ENCODE peak calls at places on chromosomes 11 and 22, in five cellular contexts. One of them, this sample, is unnamed.

GRCh38 chr11:112128483-112129121 is 35.3 kb downstream of the IL18 start:
- DNase-seq in AG04450: peak; percentile 10
- DNase-seq in cardiac fibroblast: peak; percentile 55
- DNase-seq in choroid plexus epithelial cell: peak; percentile 76
- DNase-seq in AG09309: peak; percentile 49
- DNase-seq in this sample: peak; percentile 66

GRCh38 chr22:37999236-37999635 is 14.9 kb upstream of the SOX10 start:
- DNase-seq in AG04450: no peak
- DNase-seq in cardiac fibroblast: no peak
- DNase-seq in choroid plexus epithelial cell: no peak
- DNase-seq in AG09309: no peak
- DNase-seq in this sample: no peak

GRCh38 chr11:132941024-132941646 is 591.2 kb downstream of the OPCML start:
- DNase-seq in AG04450: peak; percentile 15
- DNase-seq in cardiac fibroblast: peak; percentile 47
- DNase-seq in choroid plexus epithelial cell: peak; percentile 50
- DNase-seq in AG09309: no peak
- DNase-seq in this sample: peak; percentile 42

GRCh38 chr11:45079943-45080719 is 66.3 kb upstream of the PRDM11 start:
- DNase-seq in AG04450: no peak
- DNase-seq in cardiac fibroblast: no peak
- DNase-seq in choroid plexus epithelial cell: no peak
- DNase-seq in AG09309: no peak
- DNase-seq in this sample: no peak

GRCh38 chr11:72951193-72951592 is 137.0 kb downstream of the ATG16L2 start:
- DNase-seq in AG04450: no peak
- DNase-seq in cardiac fibroblast: peak; percentile 78
- DNase-seq in choroid plexus epithelial cell: peak; percentile 52
- DNase-seq in AG09309: peak; percentile 74
- DNase-seq in this sample: peak; percentile 57

GRCh38 chr11:133705873-133706272 is 139.4 kb downstream of the SPATA19 start:
- DNase-seq in AG04450: no peak
- DNase-seq in cardiac fibroblast: no peak
- DNase-seq in choroid plexus epithelial cell: no peak
- DNase-seq in AG09309: no peak
- DNase-seq in this sample: no peak

GRCh38 chr22:42769238-42769573 is 48.5 kb upstream of the A4GALT start:
- DNase-seq in AG04450: no peak
- DNase-seq in cardiac fibroblast: no peak
- DNase-seq in choroid plexus epithelial cell: no peak
- DNase-seq in AG09309: no peak
- DNase-seq in this sample: no peak

GRCh38 chr11:46906596-46906995 is 11.8 kb downstream of the LRP4 start:
- DNase-seq in AG04450: no peak
- DNase-seq in cardiac fibroblast: peak; percentile 42
- DNase-seq in choroid plexus epithelial cell: peak; percentile 20
- DNase-seq in AG09309: no peak
- DNase-seq in this sample: no peak

GRCh38 chr11:108929241-108929640 is 264.4 kb downstream of the DDX10 start:
- DNase-seq in AG04450: peak; percentile 91
- DNase-seq in cardiac fibroblast: peak; percentile 92
- DNase-seq in choroid plexus epithelial cell: peak; percentile 97
- DNase-seq in AG09309: peak; percentile 90
- DNase-seq in this sample: peak; percentile 97

GRCh38 chr22:22666307-22667091 is 22.1 kb downstream of the GGTLC2 start:
- DNase-seq in AG04450: no peak
- DNase-seq in cardiac fibroblast: peak; percentile 54
- DNase-seq in choroid plexus epithelial cell: peak; percentile 65
- DNase-seq in AG09309: no peak
- DNase-seq in this sample: peak; percentile 52

GRCh38 chr22:48742191-48742555 is 1085.5 kb downstream of the BRD1 start:
- DNase-seq in AG04450: no peak
- DNase-seq in cardiac fibroblast: no peak
- DNase-seq in choroid plexus epithelial cell: no peak
- DNase-seq in AG09309: no peak
- DNase-seq in this sample: no peak

GRCh38 chr22:36453855-36454378 is 27.5 kb downstream of the TXN2 start:
- DNase-seq in AG04450: no peak
- DNase-seq in cardiac fibroblast: no peak
- DNase-seq in choroid plexus epithelial cell: no peak
- DNase-seq in AG09309: no peak
- DNase-seq in this sample: no peak

GRCh38 chr22:49340406-49340805 is 487.3 kb downstream of the BRD1 start:
- DNase-seq in AG04450: no peak
- DNase-seq in cardiac fibroblast: no peak
- DNase-seq in choroid plexus epithelial cell: no peak
- DNase-seq in AG09309: no peak
- DNase-seq in this sample: no peak

GRCh38 chr11:119258180-119258579 is 52.0 kb downstream of the CBL start:
- DNase-seq in AG04450: no peak
- DNase-seq in cardiac fibroblast: no peak
- DNase-seq in choroid plexus epithelial cell: no peak
- DNase-seq in AG09309: no peak
- DNase-seq in this sample: no peak

GRCh38 chr11:26698224-26698623 is 23.6 kb downstream of the SLC5A12 start:
- DNase-seq in AG04450: no peak
- DNase-seq in cardiac fibroblast: no peak
- DNase-seq in choroid plexus epithelial cell: no peak
- DNase-seq in AG09309: no peak
- DNase-seq in this sample: no peak

GRCh38 chr11:12259956-12260355 is 117.4 kb upstream of the PARVA start:
- DNase-seq in AG04450: no peak
- DNase-seq in cardiac fibroblast: no peak
- DNase-seq in choroid plexus epithelial cell: no peak
- DNase-seq in AG09309: no peak
- DNase-seq in this sample: no peak

GRCh38 chr22:46744581-46744980 is 6.5 kb upstream of the CERK start:
- DNase-seq in AG04450: no peak
- DNase-seq in cardiac fibroblast: no peak
- DNase-seq in choroid plexus epithelial cell: no peak
- DNase-seq in AG09309: no peak
- DNase-seq in this sample: no peak

GRCh38 chr11:66008468-66009101 is 3.2 kb upstream of the CST6 start:
- DNase-seq in AG04450: no peak
- DNase-seq in cardiac fibroblast: no peak
- DNase-seq in choroid plexus epithelial cell: no peak
- DNase-seq in AG09309: no peak
- DNase-seq in this sample: no peak

GRCh38 chr11:3613998-3614741 is 27.6 kb downstream of the ART5 start:
- DNase-seq in AG04450: no peak
- DNase-seq in cardiac fibroblast: no peak
- DNase-seq in choroid plexus epithelial cell: no peak
- DNase-seq in AG09309: no peak
- DNase-seq in this sample: no peak

GRCh38 chr22:46362934-46363515 is 27.5 kb downstream of the TRMU start:
- DNase-seq in AG04450: no peak
- DNase-seq in cardiac fibroblast: no peak
- DNase-seq in choroid plexus epithelial cell: no peak
- DNase-seq in AG09309: no peak
- DNase-seq in this sample: no peak

GRCh38 chr11:10592331-10592730 is 23.9 kb upstream of the LYVE1 start:
- DNase-seq in AG04450: peak; percentile 84
- DNase-seq in cardiac fibroblast: peak; percentile 88
- DNase-seq in choroid plexus epithelial cell: peak; percentile 95
- DNase-seq in AG09309: peak; percentile 86
- DNase-seq in this sample: peak; percentile 95

GRCh38 chr11:59551651-59552521 is 40.5 kb downstream of the OR4D9 start:
- DNase-seq in AG04450: no peak
- DNase-seq in cardiac fibroblast: peak; percentile 91
- DNase-seq in choroid plexus epithelial cell: peak; percentile 94
- DNase-seq in AG09309: no peak
- DNase-seq in this sample: peak; percentile 90

GRCh38 chr11:86459002-86459385 is 84.3 kb downstream of the CCDC81 start:
- DNase-seq in AG04450: no peak
- DNase-seq in cardiac fibroblast: peak; percentile 50
- DNase-seq in choroid plexus epithelial cell: no peak
- DNase-seq in AG09309: no peak
- DNase-seq in this sample: peak; percentile 33

GRCh38 chr11:117189191-117189940 is 9.8 kb upstream of the TAGLN start:
- DNase-seq in AG04450: no peak
- DNase-seq in cardiac fibroblast: no peak
- DNase-seq in choroid plexus epithelial cell: no peak
- DNase-seq in AG09309: no peak
- DNase-seq in this sample: no peak

GRCh38 chr11:69378303-69379141 is 84.6 kb downstream of the MYEOV start:
- DNase-seq in AG04450: no peak
- DNase-seq in cardiac fibroblast: no peak
- DNase-seq in choroid plexus epithelial cell: no peak
- DNase-seq in AG09309: no peak
- DNase-seq in this sample: no peak

GRCh38 chr22:30420401-30421178 is 5.0 kb upstream of the MTFP1 start:
- DNase-seq in AG04450: peak; percentile 65
- DNase-seq in cardiac fibroblast: peak; percentile 89
- DNase-seq in choroid plexus epithelial cell: peak; percentile 89
- DNase-seq in AG09309: peak; percentile 59
- DNase-seq in this sample: peak; percentile 92
- H3K4me3 ChIP-seq in AG04450: no peak overlapping the region
- H3K4me3 ChIP-seq in cardiac fibroblast: no peak overlapping the region
- H3K4me3 ChIP-seq in choroid plexus epithelial cell: no peak overlapping the region
- H3K4me3 ChIP-seq in AG09309: no peak overlapping the region
- H3K4me3 ChIP-seq in this sample: peak overlapping the region; percentile 0

GRCh38 chr11:106695506-106695905 is 322.8 kb downstream of the GUCY1A2 start:
- DNase-seq in AG04450: peak; percentile 63
- DNase-seq in cardiac fibroblast: peak; percentile 21
- DNase-seq in choroid plexus epithelial cell: peak; percentile 85
- DNase-seq in AG09309: peak; percentile 39
- DNase-seq in this sample: peak; percentile 81
- H3K4me3 ChIP-seq in AG04450: no peak overlapping the region
- H3K4me3 ChIP-seq in cardiac fibroblast: no peak overlapping the region
- H3K4me3 ChIP-seq in choroid plexus epithelial cell: no peak overlapping the region
- H3K4me3 ChIP-seq in AG09309: no peak overlapping the region
- H3K4me3 ChIP-seq in this sample: no peak overlapping the region

GRCh38 chr11:36467913-36468312 is 42.2 kb downstream of the TRAF6 start:
- DNase-seq in AG04450: no peak
- DNase-seq in cardiac fibroblast: no peak
- DNase-seq in choroid plexus epithelial cell: no peak
- DNase-seq in AG09309: no peak
- DNase-seq in this sample: no peak
- H3K4me3 ChIP-seq in AG04450: no peak overlapping the region
- H3K4me3 ChIP-seq in cardiac fibroblast: no peak overlapping the region
- H3K4me3 ChIP-seq in choroid plexus epithelial cell: no peak overlapping the region
- H3K4me3 ChIP-seq in AG09309: no peak overlapping the region
- H3K4me3 ChIP-seq in this sample: no peak overlapping the region

DNA sequence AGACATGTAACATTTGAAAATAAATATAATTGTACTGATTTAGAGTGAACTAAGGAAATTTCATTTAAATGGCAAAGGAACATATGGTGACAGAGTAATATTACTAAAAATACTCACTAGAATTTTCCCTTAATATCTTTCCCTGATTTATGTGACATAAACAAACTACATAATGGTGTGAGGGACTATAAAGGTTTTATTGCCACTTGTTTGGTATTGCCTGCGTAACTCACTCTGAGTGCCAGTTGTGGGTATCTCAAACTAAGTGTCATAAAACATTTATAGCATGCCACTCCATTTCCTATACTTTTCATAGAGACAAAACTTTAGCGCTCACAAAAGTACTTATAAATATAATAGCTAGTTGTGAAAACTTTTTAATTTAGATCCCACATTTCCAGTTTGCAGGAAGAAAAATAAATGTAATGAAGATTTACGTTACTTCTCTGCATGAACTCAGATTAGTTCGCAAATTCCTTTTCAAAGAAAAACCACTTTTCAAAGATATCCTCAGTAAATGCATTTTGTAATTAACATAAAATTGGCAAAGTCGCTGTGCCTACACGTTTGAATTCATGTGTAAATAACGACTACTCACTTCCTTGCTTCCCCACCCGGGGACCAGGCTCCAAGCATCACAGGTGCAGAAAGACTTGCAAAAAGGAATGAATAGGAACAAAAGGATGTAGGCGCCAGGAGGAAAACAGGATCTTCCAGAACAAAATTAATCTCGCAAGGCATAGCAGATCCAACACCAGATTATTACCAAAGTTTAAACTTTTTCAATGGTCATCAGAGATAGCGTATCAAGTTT is 1.6 kb upstream of the QSER1 start:
- DNase-seq in AG04450: no peak
- DNase-seq in cardiac fibroblast: no peak
- DNase-seq in choroid plexus epithelial cell: no peak
- DNase-seq in AG09309: no peak
- DNase-seq in this sample: no peak
- H3K4me3 ChIP-seq in AG04450: no peak overlapping the region
- H3K4me3 ChIP-seq in cardiac fibroblast: no peak overlapping the region
- H3K4me3 ChIP-seq in choroid plexus epithelial cell: no peak overlapping the region
- H3K4me3 ChIP-seq in AG09309: no peak overlapping the region
- H3K4me3 ChIP-seq in this sample: no peak overlapping the region

GRCh38 chr22:30438559-30438958 is 13.0 kb downstream of the MTFP1 start:
- DNase-seq in AG04450: no peak
- DNase-seq in cardiac fibroblast: no peak
- DNase-seq in choroid plexus epithelial cell: no peak
- DNase-seq in AG09309: no peak
- DNase-seq in this sample: no peak

GRCh38 chr22:30434775-30435315 is 9.3 kb downstream of the MTFP1 start:
- DNase-seq in AG04450: no peak
- DNase-seq in cardiac fibroblast: no peak
- DNase-seq in choroid plexus epithelial cell: peak; percentile 17
- DNase-seq in AG09309: no peak
- DNase-seq in this sample: no peak

GRCh38 chr22:30433773-30434172 is 8.2 kb downstream of the MTFP1 start:
- DNase-seq in AG04450: no peak
- DNase-seq in cardiac fibroblast: no peak
- DNase-seq in choroid plexus epithelial cell: no peak
- DNase-seq in AG09309: no peak
- DNase-seq in this sample: no peak

GRCh38 chr22:30435674-30436126 is 10.1 kb downstream of the MTFP1 start:
- DNase-seq in AG04450: no peak
- DNase-seq in cardiac fibroblast: no peak
- DNase-seq in choroid plexus epithelial cell: no peak
- DNase-seq in AG09309: no peak
- DNase-seq in this sample: no peak

DNA sequence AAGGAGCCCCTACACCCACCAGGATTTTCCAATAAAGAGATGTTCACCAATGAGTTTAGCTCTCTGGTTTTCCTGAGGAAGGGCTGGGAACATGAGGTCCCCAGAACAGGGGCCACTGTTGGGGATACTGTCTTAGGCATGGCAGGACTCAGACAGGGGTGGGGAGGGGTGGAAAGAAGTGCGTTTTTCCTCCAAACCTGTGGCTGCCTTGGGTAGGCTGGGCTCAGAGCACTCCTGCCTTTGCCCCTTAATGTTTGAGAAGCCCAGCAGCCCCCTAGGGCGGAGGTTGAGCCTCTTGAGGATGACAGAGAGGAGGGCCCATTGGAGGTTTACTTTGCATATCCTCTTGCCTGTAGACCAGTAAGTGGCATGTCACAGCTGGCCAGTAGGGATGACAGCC is 10.6 kb downstream of the MTFP1 start:
- DNase-seq in AG04450: no peak
- DNase-seq in cardiac fibroblast: no peak
- DNase-seq in choroid plexus epithelial cell: no peak
- DNase-seq in AG09309: no peak
- DNase-seq in this sample: no peak
- H3K4me3 ChIP-seq in AG04450: no peak overlapping the region
- H3K4me3 ChIP-seq in cardiac fibroblast: no peak overlapping the region
- H3K4me3 ChIP-seq in choroid plexus epithelial cell: no peak overlapping the region
- H3K4me3 ChIP-seq in AG09309: no peak overlapping the region
- H3K4me3 ChIP-seq in this sample: no peak overlapping the region

This sample was measured in fibroblast of pulmonary artery.